ENCODE peak calls at places on chromosomes 2 and 18, in nine cellular contexts. W is aorta; U is adrenal gland; Z is left ventricle myocardium inferior; V is naive thymus-derived CD4-positive, alpha-beta T cell; N is tibial nerve; E is thyroid gland; T is colonic mucosa; X is coronary artery. I is an unnamed sample.

GRCh38 chr18:74381621-74382350 is 66.1 kb downstream of the C18orf63 start:
- DNase-seq in W (no peak), U (no peak), Z (no peak), V (no peak), N (no peak), E (no peak), T (peak; percentile 12), X (no peak), I (no peak)

GRCh38 chr2:107412981-107413380 is 413.7 kb upstream of the RGPD4 start:
- DNase-seq in W (no peak), U (no peak), Z (no peak), V (no peak), N (no peak), E (no peak), T (no peak), X (no peak), I (no peak)

GRCh38 chr2:146385031-146385430 is 1459.8 kb upstream of the ACVR2A start:
- DNase-seq in W (no peak), U (no peak), Z (no peak), V (no peak), N (no peak), E (no peak), T (no peak), X (no peak), I (no peak)

GRCh38 chr2:231463698-231464575 is at the start of gene NCL:
- DNase-seq in W (peak; percentile 92), U (peak; percentile 89), Z (peak; percentile 86), V (peak; percentile 96), N (peak; percentile 73), E (peak; percentile 84), T (peak; percentile 83), X (peak; percentile 91), I (peak; percentile 85)

GRCh38 chr2:186405847-186406246 is 80.2 kb upstream of the ZC3H15 start:
- DNase-seq in W (no peak), U (no peak), Z (no peak), V (no peak), N (no peak), E (no peak), T (no peak), X (no peak), I (no peak)

GRCh38 chr18:47422524-47422923 is 171.1 kb upstream of the SKOR2 start:
- DNase-seq in W (no peak), U (peak; percentile 5), Z (no peak), V (no peak), N (no peak), E (no peak), T (no peak), X (no peak), I (no peak)

GRCh38 chr2:230619471-230619870 is 93.2 kb upstream of the CAB39 start:
- DNase-seq in W (no peak), U (no peak), Z (no peak), V (no peak), N (no peak), E (no peak), T (no peak), X (no peak), I (no peak)

GRCh38 chr2:235721586-235721985 is 227.7 kb downstream of the AGAP1 start:
- DNase-seq in W (no peak), U (no peak), Z (no peak), V (no peak), N (no peak), E (no peak), T (no peak), X (no peak), I (no peak)

GRCh38 chr2:84395819-84396218 is 63.3 kb downstream of the SUCLG1 start:
- DNase-seq in W (no peak), U (no peak), Z (no peak), V (no peak), N (no peak), E (no peak), T (no peak), X (no peak), I (no peak)

GRCh38 chr2:189203177-189203799 is 23.7 kb upstream of the COL5A2 start:
- DNase-seq in W (no peak), U (no peak), Z (no peak), V (no peak), N (no peak), E (no peak), T (no peak), X (no peak), I (no peak)

GRCh38 chr2:189199797-189200196 is 20.2 kb upstream of the COL5A2 start:
- DNase-seq in W (no peak), U (no peak), Z (no peak), V (no peak), N (no peak), E (no peak), T (no peak), X (no peak), I (no peak)

GRCh38 chr2:189208254-189208653 is 28.7 kb upstream of the COL5A2 start:
- DNase-seq in W (no peak), U (no peak), Z (no peak), V (no peak), N (no peak), E (no peak), T (no peak), X (no peak), I (no peak)

GRCh38 chr2:189204322-189204941 is 24.9 kb upstream of the COL5A2 start:
- DNase-seq in W (no peak), U (no peak), Z (no peak), V (no peak), N (no peak), E (no peak), T (no peak), X (no peak), I (no peak)
- H3K27ac ChIP-seq in W (no peak overlapping the region), U (no peak overlapping the region), Z (no peak overlapping the region), V (no peak overlapping the region), N (peak overlapping the region; percentile 41), E (no peak overlapping the region), T (no peak overlapping the region), X (no peak overlapping the region), I (no peak overlapping the region)

GRCh38 chr18:35950628-35950982 is 21.9 kb upstream of the RMP24 start:
- DNase-seq in W (no peak), U (no peak), Z (no peak), V (no peak), N (no peak), E (no peak), T (no peak), X (no peak), I (no peak)
- H3K27ac ChIP-seq in W (no peak overlapping the region), U (no peak overlapping the region), Z (no peak overlapping the region), V (no peak overlapping the region), N (no peak overlapping the region), E (no peak overlapping the region), T (no peak overlapping the region), X (no peak overlapping the region), I (no peak overlapping the region)

DNA sequence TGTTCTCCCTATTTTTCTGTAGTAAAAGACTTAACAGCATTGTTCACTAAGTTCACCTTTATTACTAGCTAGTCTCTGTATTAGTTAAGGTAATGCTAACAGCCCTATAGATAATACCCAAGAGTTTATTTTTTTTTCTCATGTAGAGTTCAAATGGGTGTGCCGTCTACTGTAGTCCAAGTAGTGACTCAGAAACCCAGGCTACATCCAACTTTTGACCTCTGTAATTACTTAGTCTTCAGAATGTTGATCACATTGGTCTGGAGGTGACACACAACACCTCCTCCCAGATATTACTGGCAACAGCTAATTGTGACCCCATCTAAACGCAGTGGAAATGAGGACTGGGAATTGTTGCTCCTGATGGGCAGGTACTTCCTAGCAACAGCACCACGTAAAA is 7.7 kb downstream of the COQ10B start:
- DNase-seq in W (no peak), U (no peak), Z (no peak), V (no peak), N (no peak), E (no peak), T (no peak), X (no peak), I (no peak)
- H3K27ac ChIP-seq in W (no peak overlapping the region), U (no peak overlapping the region), Z (no peak overlapping the region), V (no peak overlapping the region), N (no peak overlapping the region), E (no peak overlapping the region), T (peak overlapping the region; percentile 5), X (no peak overlapping the region), I (no peak overlapping the region)

GRCh38 chr2:151758744-151759143 is 24.5 kb upstream of the NEB start:
- DNase-seq in W (no peak), U (no peak), Z (no peak), V (no peak), N (no peak), E (no peak), T (no peak), X (no peak), I (no peak)
- H3K27ac ChIP-seq in W (no peak overlapping the region), U (no peak overlapping the region), Z (no peak overlapping the region), V (no peak overlapping the region), N (no peak overlapping the region), E (no peak overlapping the region), T (no peak overlapping the region), X (no peak overlapping the region), I (no peak overlapping the region)

GRCh38 chr2:173077506-173078177 is 2.0 kb downstream of the MAP3K20 start:
- DNase-seq in W (no peak), U (no peak), Z (no peak), V (no peak), N (no peak), E (no peak), T (no peak), X (no peak), I (no peak)
- H3K27ac ChIP-seq in W (no peak overlapping the region), U (no peak overlapping the region), Z (peak overlapping the region; percentile 98), V (no peak overlapping the region), N (peak overlapping the region; percentile 94), E (peak overlapping the region; percentile 94), T (no peak overlapping the region), X (peak overlapping the region; percentile 43), I (peak overlapping the region; percentile 99)

DNA sequence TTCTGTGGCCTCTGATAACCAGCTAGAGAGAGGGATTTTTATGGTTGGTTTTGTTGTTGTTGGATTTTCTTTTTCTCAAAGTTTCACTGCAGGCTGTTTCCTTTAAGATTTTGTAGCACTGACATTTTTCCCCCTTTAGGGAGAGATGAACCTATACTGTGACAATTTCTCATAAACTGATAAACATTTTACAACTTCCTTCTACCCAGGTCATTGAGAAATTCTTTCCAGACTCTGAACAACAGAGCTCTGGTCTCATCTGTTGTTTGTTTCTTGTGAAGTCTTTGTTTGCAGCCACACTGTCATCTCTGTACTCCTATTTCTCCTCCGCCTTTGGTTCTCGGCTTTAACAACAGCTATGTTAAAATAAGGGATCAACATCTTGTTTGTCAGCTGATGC is 167.5 kb downstream of the VWC2L start:
- DNase-seq in W (no peak), U (no peak), Z (no peak), V (no peak), N (no peak), E (no peak), T (no peak), X (no peak), I (no peak)
- H3K27ac ChIP-seq in W (no peak overlapping the region), U (no peak overlapping the region), Z (no peak overlapping the region), V (no peak overlapping the region), N (no peak overlapping the region), E (no peak overlapping the region), T (no peak overlapping the region), X (no peak overlapping the region), I (no peak overlapping the region)

I was measured in uterus.